ENCODE peak calls at places on chromosomes 7 and 10, in seven cellular contexts. C is AG04450, O is cardiac fibroblast, R is fibroblast of the aortic adventitia, I is esophagus muscularis mucosa, F is thoracic aorta, D is OCI-LY7. S is an unnamed sample.

GRCh38 chr7:135831451-135832220 is 83.0 kb upstream of the FAM180A start:
- DNase-seq in C (no peak), I (no peak), D (no peak), R (no peak), O (no peak), F (no peak), S (no peak)

GRCh38 chr10:52322323-52322722 is 8.2 kb downstream of the DKK1 start:
- DNase-seq in F (no peak), D (no peak), I (no peak), C (no peak), O (no peak), R (no peak), S (no peak)

GRCh38 chr7:74183653-74184450 is 9.7 kb downstream of the EIF4H start:
- DNase-seq in C (no peak), I (no peak), F (no peak), O (no peak), D (peak), R (no peak), S (peak)

GRCh38 chr7:117012284-117013174 is 59.2 kb downstream of the ST7 start:
- DNase-seq in D (peak), I (no peak), F (no peak), R (peak), C (no peak), O (peak), S (peak)

GRCh38 chr10:70648427-70648826 is 23.9 kb upstream of the ADAMTS14 start:
- DNase-seq in F (no peak), I (no peak), O (no peak), D (peak), C (no peak), R (no peak), S (no peak)

GRCh38 chr10:127145173-127145572 is 51.2 kb downstream of the INSYN2A start:
- DNase-seq in D (no peak), C (peak), F (no peak), O (peak), I (no peak), R (peak), S (no peak)

GRCh38 chr7:55366461-55367138 is 1.5 kb downstream of the LANCL2 start:
- DNase-seq in D (peak), I (no peak), F (no peak), R (peak), O (peak), C (no peak), S (peak)

GRCh38 chr7:156897673-156898072 is 4.7 kb upstream of the LMBR1 start:
- DNase-seq in R (peak), F (no peak), C (no peak), D (no peak), I (peak), O (peak), S (no peak)

DNA sequence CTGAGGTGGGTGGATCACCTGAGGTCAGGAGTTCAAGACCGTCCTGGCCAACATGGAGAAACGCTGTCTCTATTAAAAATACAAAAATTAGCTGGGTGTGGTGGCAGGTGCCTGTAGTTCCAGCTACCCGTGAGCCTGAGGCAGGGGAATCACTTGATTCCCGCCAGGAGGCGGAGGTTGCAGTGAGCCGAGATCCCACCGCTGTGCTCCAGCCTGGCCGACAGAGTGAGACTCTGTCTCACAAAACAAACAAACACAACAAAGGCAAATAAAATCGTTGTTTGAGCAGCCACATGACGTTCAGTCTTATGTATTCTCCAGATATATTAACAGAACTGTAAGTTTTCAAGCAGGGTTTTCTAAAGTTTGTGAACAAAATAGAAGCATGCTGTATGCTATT is 122.3 kb upstream of the PITRM1 start:
- DNase-seq in F (no peak), D (no peak), R (no peak), C (no peak), O (no peak), I (no peak), S (no peak)
- TF ChIP-seq CTCF in F (no peak), D (no peak), R (no peak), C (no peak), O (no peak), I (no peak), S (no peak)

DNA sequence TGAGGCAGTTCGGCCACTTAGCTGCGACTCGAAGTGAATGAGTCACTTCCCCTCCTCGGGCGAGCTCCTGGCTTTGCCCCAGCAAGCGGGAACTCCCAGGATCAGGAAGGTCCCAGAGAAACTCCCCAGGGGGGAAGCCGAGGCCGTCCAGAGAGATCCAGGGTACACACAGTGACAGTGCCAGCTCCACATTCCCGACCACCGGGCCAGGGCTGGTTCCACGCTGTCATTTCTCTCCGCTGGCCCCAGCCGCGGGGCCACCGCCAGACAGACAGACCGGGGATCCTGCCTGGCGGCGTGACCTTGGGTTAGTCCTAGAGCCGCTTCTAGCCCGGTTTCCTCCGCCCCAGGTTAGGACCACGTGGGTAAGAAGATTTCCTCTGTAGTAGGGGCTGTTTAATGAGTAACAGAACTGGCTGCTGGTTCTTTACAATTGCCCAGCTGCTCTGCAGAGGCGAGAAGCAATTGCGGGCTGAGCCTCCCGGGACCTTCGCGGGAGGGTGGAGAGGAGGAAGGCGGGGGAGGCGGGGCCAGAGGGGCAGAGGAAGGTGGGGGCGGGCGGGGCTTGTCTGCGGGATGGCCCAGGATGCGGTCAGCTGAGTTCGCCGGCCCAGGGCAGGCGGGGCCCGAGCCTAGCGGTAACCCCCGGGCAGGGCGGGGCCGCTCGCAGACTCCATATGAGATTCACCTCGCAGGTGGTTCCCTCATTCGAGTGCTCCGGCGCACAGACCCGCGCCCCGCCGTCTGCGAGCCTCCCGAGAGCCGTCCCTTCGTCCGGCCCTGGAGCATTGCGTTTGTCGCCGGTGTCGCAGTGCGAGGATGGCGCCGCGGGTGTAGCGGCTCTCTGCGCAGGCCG is at the start of gene UPP1:
- DNase-seq in I (peak), F (peak), R (peak), O (peak), C (peak), D (peak), S (peak)
- H3K4me3 ChIP-seq in I (peak), F (peak), R (peak), O (peak), C (peak), D (peak), S (peak)

DNA sequence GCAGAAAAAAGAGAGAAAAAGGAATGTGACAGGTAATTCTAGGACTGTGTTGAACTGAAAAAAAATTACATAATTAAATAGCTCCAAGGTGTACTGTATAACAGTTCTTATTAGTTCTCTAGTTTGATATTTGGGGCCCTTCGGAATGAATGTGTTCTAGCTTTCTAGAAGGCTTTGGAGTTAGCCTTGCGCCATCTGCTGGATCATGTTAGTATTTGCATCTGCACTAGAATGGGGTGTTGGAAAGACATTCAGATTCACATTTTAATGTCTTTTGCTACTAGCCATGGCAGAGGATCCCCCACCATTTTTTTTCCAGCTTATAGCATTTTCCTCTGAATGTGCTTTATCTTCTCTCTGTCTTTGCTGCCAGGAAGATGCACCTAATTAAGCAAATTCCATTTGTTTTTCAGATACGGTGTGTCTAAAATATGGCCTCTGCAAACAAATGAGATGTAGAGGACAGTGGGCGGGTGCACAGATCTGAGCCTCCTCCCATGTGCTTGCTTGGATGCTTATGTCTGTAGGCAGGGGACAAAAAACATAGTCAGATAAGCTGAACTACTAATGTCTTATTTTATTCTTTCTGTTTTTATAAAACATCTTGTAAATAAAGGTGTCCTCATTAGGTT is 238.5 kb downstream of the PHF14 start:
- DNase-seq in F (no peak), O (peak), I (no peak), R (peak), D (peak), C (peak), S (peak)
- TF ChIP-seq CTCF in F (peak), O (peak), I (peak), R (peak), D (peak), C (peak), S (peak)

GRCh38 chr7:70935311-70935710 is 196.6 kb upstream of the GALNT17 start:
- DNase-seq in D (no peak), I (no peak), R (no peak), O (no peak), C (no peak), F (no peak), S (no peak)

GRCh38 chr7:70940597-70940996 is 191.3 kb upstream of the GALNT17 start:
- DNase-seq in F (no peak), R (no peak), C (no peak), I (no peak), O (no peak), D (no peak), S (no peak)

GRCh38 chr7:70935854-70936253 is 196.1 kb upstream of the GALNT17 start:
- DNase-seq in F (no peak), C (no peak), R (no peak), D (no peak), O (no peak), I (no peak), S (no peak)

GRCh38 chr7:70937424-70937823 is 194.5 kb upstream of the GALNT17 start:
- DNase-seq in R (no peak), O (no peak), I (no peak), F (no peak), C (no peak), D (no peak), S (no peak)
- H3K4me3 ChIP-seq in R (no peak), O (no peak), I (no peak), F (no peak), C (no peak), D (no peak), S (no peak)

GRCh38 chr7:129664029-129665012 is 52.8 kb downstream of the NRF1 start:
- DNase-seq in F (no peak), C (peak), O (peak), I (no peak), D (peak), R (peak), S (peak)
- TF ChIP-seq CTCF in F (peak), C (peak), O (peak), I (peak), D (peak), R (peak), S (peak)

GRCh38 chr10:104088239-104088638 is 2.6 kb upstream of the COL17A1 start:
- DNase-seq in D (no peak), R (no peak), F (no peak), O (no peak), C (no peak), I (peak), S (no peak)

GRCh38 chr10:104085801-104086400 is at the start of gene COL17A1:
- DNase-seq in R (no peak), C (no peak), O (no peak), D (no peak), I (peak), F (no peak), S (no peak)

GRCh38 chr10:104081998-104082397 is 3.7 kb downstream of the COL17A1 start:
- DNase-seq in O (no peak), D (no peak), I (no peak), F (no peak), R (no peak), C (no peak), S (no peak)

GRCh38 chr10:104080762-104081161 is 4.9 kb downstream of the COL17A1 start:
- DNase-seq in I (no peak), D (peak), F (no peak), C (no peak), R (peak), O (peak), S (peak)

DNA sequence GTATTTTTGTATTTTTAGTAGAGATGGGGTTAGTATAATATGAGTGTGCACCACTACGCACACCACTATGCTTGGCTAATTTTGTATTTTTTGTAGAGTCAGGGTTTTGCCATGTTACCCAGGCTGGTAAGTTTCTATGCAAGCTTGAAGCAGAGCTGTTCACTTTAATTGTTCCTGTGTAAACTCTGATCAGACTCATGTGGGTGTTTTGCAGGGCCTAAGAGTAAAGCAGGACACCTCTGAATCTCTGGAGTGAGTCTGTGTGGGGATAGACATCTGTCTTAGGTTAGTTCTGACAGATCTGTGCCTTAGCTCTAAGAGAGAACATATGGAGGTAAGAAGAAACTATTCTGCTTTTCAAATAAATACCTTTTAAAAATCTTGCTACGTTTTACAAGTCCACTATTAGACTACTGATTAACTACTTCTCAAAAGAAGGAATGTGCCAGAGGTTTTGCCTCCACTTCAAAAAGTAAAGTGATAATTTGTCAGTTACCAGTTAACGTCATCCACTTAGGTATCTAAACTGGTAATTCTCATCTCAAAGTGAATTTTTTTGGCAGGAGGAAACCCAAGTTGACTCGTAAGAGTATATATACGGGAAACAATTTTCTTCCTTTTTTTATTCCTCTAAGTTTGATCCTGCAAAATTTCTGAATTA is 1.1 kb downstream of the COL17A1 start:
- DNase-seq in D (no peak), F (no peak), O (no peak), R (no peak), I (peak), C (no peak), S (no peak)
- H3K4me3 ChIP-seq in D (no peak), F (no peak), O (no peak), R (no peak), I (no peak), C (no peak), S (no peak)

DNA sequence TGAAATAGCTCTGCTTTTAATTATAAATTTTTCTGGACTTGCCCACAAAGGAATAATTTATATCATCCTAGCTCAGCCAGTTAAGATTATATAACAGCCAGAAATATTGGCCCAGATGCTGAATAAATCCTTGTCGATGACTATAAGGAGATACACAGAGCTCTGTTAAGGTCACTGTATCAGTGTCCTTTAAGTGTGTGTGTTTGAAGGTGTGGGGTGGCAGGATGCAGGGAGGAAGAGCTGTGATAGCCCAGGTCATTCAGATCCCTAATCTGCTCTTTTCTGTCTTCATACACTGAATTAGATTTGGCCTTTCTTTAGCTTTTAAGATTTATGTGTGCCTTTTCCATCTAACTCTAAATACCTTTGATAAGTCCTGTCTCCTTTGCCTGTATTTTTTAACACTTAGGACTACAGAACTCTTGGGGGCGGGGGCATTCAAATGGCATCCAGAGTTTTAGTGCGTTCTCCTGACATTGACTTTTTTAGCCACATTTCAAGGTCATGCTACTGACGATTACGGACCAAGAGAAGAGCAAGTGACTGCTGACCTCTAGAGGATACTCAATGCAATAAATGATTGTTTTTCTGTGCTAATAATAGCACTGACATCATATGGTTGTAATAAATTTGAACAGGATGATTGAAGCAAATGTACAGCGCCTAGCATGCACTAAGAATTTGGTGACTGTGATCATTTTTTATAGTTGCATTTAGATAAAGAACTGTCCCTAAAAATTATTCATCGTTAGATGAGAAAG is 172.3 kb downstream of the CACNB2 start:
- DNase-seq in O (peak), R (peak), F (no peak), I (no peak), D (peak), C (no peak), S (peak)
- TF ChIP-seq CTCF in O (peak), R (peak), F (peak), I (peak), D (peak), C (peak), S (peak)